ENCODE peak calls at places on chromosome 14, in seven cellular contexts. C, E, P, W, G, A and M are unnamed samples.

GRCh38 chr14:35678403-35679028 is 130.6 kb downstream of the RALGAPA1 start:
- DNase-seq in C (no peak), E (no peak), P (no peak), W (no peak), G (no peak), A (no peak), M (no peak)

GRCh38 chr14:69716483-69717187 is 50.3 kb upstream of the SRSF5 start:
- DNase-seq in C (peak), E (peak), P (no peak), W (no peak), G (peak), A (no peak), M (no peak)

GRCh38 chr14:75725481-75725880 is 64.4 kb downstream of the TTLL5 start:
- DNase-seq in C (peak), E (no peak), P (no peak), W (no peak), G (no peak), A (no peak), M (no peak)

GRCh38 chr14:23929822-23930294 is 23.7 kb upstream of the DHRS4 start:
- DNase-seq in C (peak), E (peak), P (peak), W (peak), G (peak), A (peak), M (peak)

GRCh38 chr14:37384870-37385596 is 187.3 kb downstream of the MIPOL1 start:
- DNase-seq in C (no peak), E (no peak), P (no peak), W (no peak), G (no peak), A (peak), M (no peak)

GRCh38 chr14:89617142-89617460 is 200.1 kb upstream of the FOXN3 start:
- DNase-seq in C (no peak), E (no peak), P (no peak), W (no peak), G (no peak), A (no peak), M (no peak)

GRCh38 chr14:76759589-76759988 is 1.7 kb upstream of the VASH1 start:
- DNase-seq in C (no peak), E (no peak), P (no peak), W (no peak), G (no peak), A (no peak), M (no peak)

GRCh38 chr14:78764240-78764639 is 594.1 kb downstream of the NRXN3 start:
- DNase-seq in C (peak), E (peak), P (no peak), W (no peak), G (no peak), A (no peak), M (no peak)

GRCh38 chr14:39946796-39947195 is 514.6 kb upstream of the FBXO33 start:
- DNase-seq in C (peak), E (no peak), P (no peak), W (no peak), G (no peak), A (no peak), M (no peak)

GRCh38 chr14:28731358-28731757 is 35.2 kb upstream of the FOXG1 start:
- DNase-seq in C (no peak), E (no peak), P (no peak), W (no peak), G (no peak), A (no peak), M (no peak)

GRCh38 chr14:101733211-101733610 is 28.3 kb upstream of the PPP2R5C start:
- DNase-seq in C (peak), E (peak), P (no peak), W (no peak), G (no peak), A (no peak), M (no peak)

GRCh38 chr14:81474685-81475324 is 58.8 kb downstream of the SEL1L start:
- DNase-seq in C (no peak), E (no peak), P (peak), W (no peak), G (no peak), A (no peak), M (no peak)